ENCODE peak calls at places on chromosome 19, in eight cellular contexts. H, O, K, C, L, P, S and Y are unnamed samples.

GRCh38 chr19:52191374-52191773 is 1.5 kb downstream of the PPP2R1A start:
- DNase-seq in H (no peak), O (no peak), K (no peak), C (no peak), L (no peak), P (no peak), S (no peak), Y (no peak)

GRCh38 chr19:38134538-38135149 is 89.4 kb downstream of the DPF1 start:
- DNase-seq in H (peak; percentile 23), O (no peak), K (no peak), C (peak; percentile 9), L (no peak), P (no peak), S (no peak), Y (peak; percentile 24)

GRCh38 chr19:55473613-55474012 is 2.8 kb upstream of the ZNF628 start:
- DNase-seq in H (no peak), O (no peak), K (no peak), C (no peak), L (no peak), P (no peak), S (no peak), Y (no peak)

GRCh38 chr19:17557461-17557860 is 2.0 kb downstream of the COLGALT1 start:
- DNase-seq in H (no peak), O (no peak), K (no peak), C (no peak), L (no peak), P (no peak), S (no peak), Y (no peak)

GRCh38 chr19:49855676-49856573 is 5.0 kb downstream of the PTOV1 start:
- DNase-seq in H (no peak), O (no peak), K (no peak), C (no peak), L (no peak), P (no peak), S (no peak), Y (no peak)

GRCh38 chr19:9871626-9872338 is 36.7 kb downstream of the PIN1 start:
- DNase-seq in H (no peak), O (no peak), K (no peak), C (no peak), L (no peak), P (no peak), S (no peak), Y (no peak)

GRCh38 chr19:55652311-55653078 is 2.3 kb upstream of the U2AF2 start:
- DNase-seq in H (no peak), O (no peak), K (no peak), C (no peak), L (no peak), P (no peak), S (no peak), Y (no peak)

GRCh38 chr19:47512183-47512947 is 2.5 kb downstream of the NAPA start:
- DNase-seq in H (no peak), O (no peak), K (no peak), C (no peak), L (no peak), P (no peak), S (no peak), Y (peak; percentile 25)

GRCh38 chr19:45444318-45445041 is 20.8 kb upstream of the ERCC1 start:
- DNase-seq in H (peak; percentile 89), O (peak; percentile 77), K (peak; percentile 97), C (peak; percentile 72), L (peak; percentile 82), P (peak; percentile 76), S (peak; percentile 72), Y (peak; percentile 83)

GRCh38 chr19:36420961-36421748 is 2.7 kb upstream of the ZFP82 start:
- DNase-seq in H (no peak), O (no peak), K (no peak), C (no peak), L (no peak), P (no peak), S (no peak), Y (no peak)

GRCh38 chr19:39499082-39499642 is 415 bp downstream of the DLL3 start:
- DNase-seq in H (no peak), O (no peak), K (no peak), C (no peak), L (no peak), P (no peak), S (no peak), Y (no peak)

GRCh38 chr19:19448238-19448544 is 42.7 kb downstream of the GATAD2A start:
- DNase-seq in H (no peak), O (no peak), K (no peak), C (no peak), L (no peak), P (no peak), S (no peak), Y (no peak)

GRCh38 chr19:1671716-1672037 is 19.3 kb upstream of the TCF3 start:
- DNase-seq in H (no peak), O (no peak), K (no peak), C (no peak), L (no peak), P (no peak), S (no peak), Y (no peak)

GRCh38 chr19:28332351-28332750 is 880.6 kb downstream of the UQCRFS1 start:
- DNase-seq in H (no peak), O (no peak), K (no peak), C (no peak), L (no peak), P (no peak), S (no peak), Y (no peak)